ENCODE peak calls at places on chromosome 16, in seven cellular contexts. S, J, E, H, C, V and X are unnamed samples.

GRCh38 chr16:27330542-27330941 is 16.8 kb downstream of the IL4R start:
- DNase-seq in S (no peak), J (peak), E (peak), H (no peak), C (peak), V (peak), X (no peak)

GRCh38 chr16:50476486-50477260 is 71.5 kb upstream of the NKD1 start:
- DNase-seq in S (no peak), J (no peak), E (no peak), H (no peak), C (no peak), V (no peak), X (no peak)

GRCh38 chr16:89604764-89605163 is 8.7 kb upstream of the DPEP1 start:
- DNase-seq in S (no peak), J (no peak), E (no peak), H (no peak), C (no peak), V (no peak), X (no peak)

GRCh38 chr16:57297856-57298255 is 13.4 kb upstream of the PLLP start:
- DNase-seq in S (peak), J (no peak), E (no peak), H (no peak), C (no peak), V (no peak), X (no peak)

GRCh38 chr16:88905563-88905962 is 39.1 kb upstream of the PABPN1L start:
- DNase-seq in S (peak), J (no peak), E (no peak), H (peak), C (no peak), V (no peak), X (no peak)

GRCh38 chr16:30565984-30566383 is 5.5 kb downstream of the ZNF688 start:
- DNase-seq in S (no peak), J (no peak), E (no peak), H (no peak), C (no peak), V (no peak), X (no peak)

GRCh38 chr16:88649195-88649923 is 1.5 kb downstream of the CYBA start:
- DNase-seq in S (no peak), J (no peak), E (peak), H (no peak), C (no peak), V (no peak), X (no peak)

GRCh38 chr16:89134269-89134668 is 37.3 kb upstream of the CDH15 start:
- DNase-seq in S (no peak), J (no peak), E (no peak), H (no peak), C (no peak), V (peak), X (no peak)

GRCh38 chr16:57388359-57389086 is 16.0 kb upstream of the CCL17 start:
- DNase-seq in S (no peak), J (no peak), E (no peak), H (no peak), C (no peak), V (no peak), X (no peak)

GRCh38 chr16:53449816-53450517 is 15.7 kb downstream of the RBL2 start:
- DNase-seq in S (no peak), J (no peak), E (no peak), H (no peak), C (no peak), V (no peak), X (no peak)

GRCh38 chr16:88045820-88046303 is 94.6 kb downstream of the BANP start:
- DNase-seq in S (no peak), J (no peak), E (peak), H (no peak), C (no peak), V (no peak), X (no peak)

GRCh38 chr16:2910441-2910840 is 1.3 kb upstream of the FLYWCH1 start:
- DNase-seq in S (no peak), J (no peak), E (no peak), H (no peak), C (peak), V (no peak), X (no peak)

GRCh38 chr16:87653234-87653633 is 50.9 kb downstream of the JPH3 start:
- DNase-seq in S (no peak), J (no peak), E (no peak), H (no peak), C (no peak), V (no peak), X (no peak)

GRCh38 chr16:61382435-61382834 is 653.8 kb downstream of the CDH8 start:
- DNase-seq in S (no peak), J (no peak), E (no peak), H (no peak), C (no peak), V (no peak), X (no peak)

GRCh38 chr16:69762843-69763556 is 868 bp downstream of the WWP2 start:
- DNase-seq in S (no peak), J (no peak), E (peak), H (no peak), C (peak), V (no peak), X (no peak)

GRCh38 chr16:2447920-2448583 is 11.9 kb upstream of the TEDC2 start:
- DNase-seq in S (no peak), J (no peak), E (no peak), H (no peak), C (peak), V (no peak), X (no peak)

GRCh38 chr16:88561485-88562369 is 8.5 kb upstream of the ZC3H18 start:
- DNase-seq in S (peak), J (no peak), E (peak), H (peak), C (peak), V (no peak), X (no peak)

GRCh38 chr16:28951410-28951943 is 740 bp downstream of the NFATC2IP start:
- DNase-seq in S (peak), J (no peak), E (peak), H (no peak), C (no peak), V (peak), X (no peak)

GRCh38 chr16:86033016-86033474 is 134.1 kb downstream of the IRF8 start:
- DNase-seq in S (no peak), J (no peak), E (no peak), H (no peak), C (no peak), V (peak), X (no peak)

GRCh38 chr16:14489460-14489859 is 140.6 kb downstream of the PARN start:
- DNase-seq in S (peak), J (no peak), E (no peak), H (peak), C (peak), V (no peak), X (no peak)

GRCh38 chr16:10314811-10315210 is 71.0 kb upstream of the ATF7IP2 start:
- DNase-seq in S (no peak), J (no peak), E (no peak), H (no peak), C (peak), V (no peak), X (no peak)

DNA sequence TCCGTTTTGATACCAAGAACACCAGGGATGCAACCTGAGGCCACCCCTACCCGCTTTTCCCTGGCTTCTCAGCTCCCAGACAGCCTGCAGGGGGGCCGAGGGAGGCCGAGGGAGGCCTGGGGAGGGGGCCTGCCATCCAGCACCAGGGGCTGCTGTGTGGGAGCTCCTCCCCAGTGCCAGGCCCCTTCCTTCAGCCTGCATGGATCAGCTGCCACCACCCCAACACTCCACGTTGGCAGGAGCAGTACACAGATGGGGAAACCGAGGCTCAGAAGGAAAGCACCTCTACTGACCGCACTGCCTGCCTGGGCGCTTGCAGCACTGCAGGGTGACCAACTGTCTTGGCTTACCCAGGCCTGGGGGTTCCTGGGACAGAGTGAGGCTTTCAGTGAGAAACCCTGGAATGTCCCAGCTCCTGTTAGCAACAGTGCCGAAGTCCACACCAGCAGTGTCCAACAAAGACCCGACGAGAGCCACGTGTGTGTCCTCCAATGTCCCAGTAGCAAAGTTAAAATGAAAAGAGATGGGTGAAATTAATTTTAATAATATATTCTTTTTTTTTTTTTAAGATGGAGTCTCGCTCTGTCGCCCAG is 5.3 kb upstream of the OSGIN1 start:
- DNase-seq in S (no peak), J (no peak), E (no peak), H (no peak), C (no peak), V (no peak), X (no peak)
- TF ChIP-seq CTCF in S (no peak), J (no peak), E (no peak), H (no peak), C (no peak), V (no peak), X (no peak)

GRCh38 chr16:49057391-49057790 is 224.2 kb downstream of the CBLN1 start:
- DNase-seq in S (no peak), J (no peak), E (no peak), H (no peak), C (no peak), V (no peak), X (no peak)

GRCh38 chr16:49055824-49056545 is 225.7 kb downstream of the CBLN1 start:
- DNase-seq in S (peak), J (no peak), E (no peak), H (no peak), C (no peak), V (no peak), X (no peak)

GRCh38 chr16:49056546-49056945 is 225.1 kb downstream of the CBLN1 start:
- DNase-seq in S (no peak), J (no peak), E (no peak), H (no peak), C (no peak), V (no peak), X (no peak)

GRCh38 chr16:49061315-49061714 is 220.3 kb downstream of the CBLN1 start:
- DNase-seq in S (no peak), J (no peak), E (no peak), H (no peak), C (no peak), V (no peak), X (no peak)

DNA sequence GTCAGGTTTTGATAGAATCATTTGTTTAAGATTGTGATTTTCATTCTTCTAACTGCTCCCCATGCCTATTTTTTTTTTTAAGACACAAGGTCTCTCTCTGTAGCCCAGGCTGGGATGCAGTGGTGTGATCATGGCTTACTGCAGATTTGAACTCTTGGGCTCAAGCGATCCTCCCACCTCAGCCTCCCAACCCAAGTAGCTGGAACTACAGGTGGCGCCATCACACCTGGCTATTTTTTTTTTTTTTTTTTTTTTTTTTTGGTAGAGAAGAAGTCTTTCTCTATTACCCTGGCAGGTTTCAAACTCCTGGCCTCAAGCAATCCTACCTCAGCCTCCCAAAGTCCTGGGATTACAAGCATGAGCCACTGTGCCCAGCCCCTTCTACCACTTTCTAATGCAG is 223.3 kb downstream of the CBLN1 start:
- DNase-seq in S (no peak), J (no peak), E (no peak), H (no peak), C (no peak), V (no peak), X (no peak)
- TF ChIP-seq CTCF in S (no peak), J (no peak), E (no peak), H (no peak), C (no peak), V (no peak), X (no peak)

DNA sequence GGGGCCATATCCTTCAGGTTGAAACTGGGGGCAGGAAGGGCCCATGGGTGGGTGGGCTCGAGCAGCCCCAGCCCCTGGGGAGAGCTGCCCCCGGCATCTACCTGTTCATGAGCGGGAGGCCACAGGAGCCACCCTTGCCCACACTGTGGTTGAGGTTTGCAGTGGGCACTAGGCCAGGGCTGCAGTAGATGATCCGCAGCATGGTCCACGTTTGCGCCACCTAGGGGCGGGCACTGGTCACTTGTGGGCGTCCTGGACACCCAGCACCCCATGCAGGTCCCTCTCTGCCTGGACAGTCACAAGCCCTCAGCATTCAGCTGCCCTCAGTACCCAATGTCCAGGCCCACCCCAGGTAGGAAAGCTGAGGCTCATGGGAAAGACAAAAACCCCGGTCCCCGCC is 1.8 kb upstream of the JMJD8 start:
- DNase-seq in S (peak), J (no peak), E (peak), H (peak), C (peak), V (no peak), X (no peak)
- TF ChIP-seq CTCF in S (peak), J (peak), E (peak), H (peak), C (peak), V (peak), X (peak)

GRCh38 chr16:80369138-80369537 is 171.7 kb upstream of the DYNLRB2 start:
- DNase-seq in S (no peak), J (no peak), E (no peak), H (no peak), C (no peak), V (no peak), X (peak)

GRCh38 chr16:80366023-80366422 is 174.8 kb upstream of the DYNLRB2 start:
- DNase-seq in S (no peak), J (no peak), E (no peak), H (no peak), C (no peak), V (no peak), X (no peak)

GRCh38 chr16:80372341-80372740 is 168.5 kb upstream of the DYNLRB2 start:
- DNase-seq in S (no peak), J (no peak), E (no peak), H (no peak), C (no peak), V (no peak), X (no peak)

GRCh38 chr16:80367037-80367658 is 173.6 kb upstream of the DYNLRB2 start:
- DNase-seq in S (no peak), J (no peak), E (no peak), H (no peak), C (no peak), V (no peak), X (no peak)

GRCh38 chr16:80369559-80369958 is 171.2 kb upstream of the DYNLRB2 start:
- DNase-seq in S (peak), J (no peak), E (peak), H (peak), C (peak), V (no peak), X (peak)
- TF ChIP-seq CTCF in S (no peak), J (no peak), E (peak), H (no peak), C (peak), V (peak), X (peak)

GRCh38 chr16:74657873-74658642 is 8.6 kb downstream of the RFWD3 start:
- DNase-seq in S (no peak), J (no peak), E (no peak), H (no peak), C (no peak), V (no peak), X (no peak)

GRCh38 chr16:74659041-74659440 is 7.6 kb downstream of the RFWD3 start:
- DNase-seq in S (no peak), J (no peak), E (no peak), H (no peak), C (no peak), V (no peak), X (no peak)

GRCh38 chr16:74661064-74661463 is 5.6 kb downstream of the RFWD3 start:
- DNase-seq in S (no peak), J (no peak), E (no peak), H (no peak), C (no peak), V (no peak), X (peak)

GRCh38 chr16:74666010-74666421 is 661 bp downstream of the RFWD3 start:
- DNase-seq in S (no peak), J (no peak), E (no peak), H (no peak), C (no peak), V (no peak), X (no peak)

DNA sequence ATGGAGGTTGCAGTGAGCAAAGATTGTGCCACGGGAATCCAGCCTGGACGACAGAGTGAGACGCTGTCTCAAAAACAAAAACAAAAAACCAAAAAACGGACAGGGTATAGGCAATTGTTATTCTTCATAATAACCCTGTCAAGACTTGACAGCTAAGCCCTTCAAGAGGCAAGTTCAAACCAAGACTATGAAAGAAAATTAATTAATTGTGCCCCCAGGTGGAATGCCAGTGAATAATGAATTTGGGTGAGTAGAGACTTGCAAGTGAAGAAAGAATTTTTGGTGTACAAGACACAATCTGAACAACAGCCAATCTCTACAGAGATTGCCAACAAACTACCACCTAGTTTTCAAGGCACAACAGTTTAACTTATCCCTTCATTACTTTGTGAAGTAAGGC is 6.3 kb downstream of the RFWD3 start:
- DNase-seq in S (no peak), J (no peak), E (no peak), H (no peak), C (no peak), V (no peak), X (no peak)
- TF ChIP-seq CTCF in S (no peak), J (no peak), E (no peak), H (no peak), C (no peak), V (no peak), X (no peak)

GRCh38 chr16:48369765-48370164 is 15.4 kb downstream of the SIAH1 start:
- DNase-seq in S (no peak), J (no peak), E (no peak), H (no peak), C (no peak), V (no peak), X (no peak)

GRCh38 chr16:48366165-48367093 is 18.8 kb downstream of the SIAH1 start:
- DNase-seq in S (peak), J (no peak), E (peak), H (peak), C (peak), V (peak), X (no peak)

GRCh38 chr16:48367443-48368049 is 17.7 kb downstream of the SIAH1 start:
- DNase-seq in S (no peak), J (no peak), E (no peak), H (no peak), C (no peak), V (no peak), X (no peak)

GRCh38 chr16:48365030-48365600 is 20.1 kb downstream of the SIAH1 start:
- DNase-seq in S (no peak), J (no peak), E (no peak), H (no peak), C (no peak), V (no peak), X (no peak)

DNA sequence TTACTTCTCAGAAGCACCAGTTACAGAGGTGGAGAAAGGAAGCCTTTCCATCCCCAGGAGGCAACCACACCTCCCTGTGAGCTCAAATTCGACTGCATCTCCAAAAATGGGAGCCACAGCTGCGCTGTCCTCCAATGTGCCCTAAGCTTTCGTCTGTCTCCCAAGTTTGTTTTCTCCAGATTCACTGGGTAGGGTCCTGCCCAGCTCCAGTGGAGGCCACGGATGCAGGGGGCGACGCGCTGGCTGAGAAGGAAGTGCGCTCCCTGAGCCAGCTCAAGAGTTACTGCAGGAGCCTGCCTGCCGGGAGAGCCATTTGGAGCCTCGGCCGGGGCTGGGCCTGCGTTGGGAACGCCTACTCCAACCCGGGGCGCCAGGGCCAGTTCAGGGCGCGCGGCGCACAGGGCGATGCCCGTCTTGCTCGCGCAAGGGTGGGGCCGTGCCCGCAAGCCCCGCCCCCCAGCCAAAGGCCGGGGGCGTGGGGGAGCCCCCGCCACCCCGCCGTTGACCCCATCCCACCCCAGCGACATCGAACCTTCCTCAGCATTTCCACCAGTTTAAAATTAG is 19.5 kb downstream of the SIAH1 start:
- DNase-seq in S (peak), J (peak), E (peak), H (peak), C (peak), V (peak), X (peak)
- TF ChIP-seq CTCF in S (no peak), J (no peak), E (no peak), H (no peak), C (peak), V (no peak), X (peak)

GRCh38 chr16:5916711-5917191 is 819.2 kb upstream of the EEF2KMT start:
- DNase-seq in S (no peak), J (no peak), E (peak), H (peak), C (no peak), V (no peak), X (no peak)

GRCh38 chr16:5917436-5917835 is 819.8 kb upstream of the EEF2KMT start:
- DNase-seq in S (no peak), J (no peak), E (peak), H (no peak), C (no peak), V (no peak), X (no peak)

DNA sequence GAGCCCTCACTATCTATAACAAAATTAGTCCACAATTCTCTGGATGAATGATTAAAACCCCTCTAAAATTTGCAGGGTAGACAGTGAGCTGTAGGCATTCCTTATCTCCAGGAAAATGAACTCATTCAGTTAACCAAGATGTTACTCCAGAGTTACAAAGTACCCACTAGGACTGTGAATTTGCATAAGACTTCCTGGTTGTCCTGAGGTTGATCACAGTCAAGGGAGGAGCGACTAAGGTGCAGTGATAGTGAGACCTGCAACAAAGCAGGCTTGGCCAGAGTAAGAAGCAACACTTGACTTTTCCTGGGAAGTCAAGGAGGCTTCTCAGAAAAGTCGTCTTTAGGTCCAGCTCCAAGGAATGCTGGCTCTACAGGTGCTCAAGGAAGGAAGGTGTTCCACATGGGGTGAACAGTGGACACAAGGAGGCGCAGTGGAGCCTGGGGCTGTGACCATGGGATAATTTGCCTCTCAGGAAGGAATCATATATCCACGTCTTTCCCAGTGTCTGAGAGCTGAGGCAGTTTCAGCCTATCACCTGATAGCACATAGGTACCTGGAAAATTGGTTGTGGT is 821.0 kb upstream of the EEF2KMT start:
- DNase-seq in S (no peak), J (no peak), E (peak), H (peak), C (no peak), V (no peak), X (no peak)
- TF ChIP-seq CTCF in S (no peak), J (no peak), E (no peak), H (no peak), C (no peak), V (no peak), X (no peak)